ENCODE peak calls at places on chromosomes 1 and 21, in six cellular contexts. F is lower lobe of right lung, M is heart left ventricle, K is tibial nerve, Z is testis, B is psoas muscle. S is an unnamed sample.
A peak's percentile ranks its signal among the peaks of the same experiment; 100 is the strongest.

GRCh38 chr1:3539707-3540425 is 71.4 kb downstream of the MEGF6 start:
- DNase-seq in K (no peak), Z (peak; percentile 51), F (no peak), M (no peak), B (peak; percentile 66), S (no peak)

GRCh38 chr1:162908236-162908635 is 47.3 kb upstream of the CCDC190 start:
- DNase-seq in Z (no peak), F (no peak), M (no peak), K (no peak), B (no peak), S (no peak)

GRCh38 chr1:66022904-66023620 is 230.4 kb downstream of the PDE4B start:
- DNase-seq in F (no peak), Z (no peak), M (no peak), K (no peak), B (no peak), S (no peak)

GRCh38 chr1:246246430-246246829 is 260.6 kb downstream of the SMYD3 start:
- DNase-seq in K (no peak), F (no peak), Z (no peak), B (no peak), M (no peak), S (no peak)

GRCh38 chr1:162305969-162306368 is 70.7 kb downstream of the SPATA46 start:
- DNase-seq in M (no peak), K (no peak), F (no peak), B (no peak), Z (no peak), S (no peak)

GRCh38 chr1:147598631-147599361 is 57.5 kb downstream of the BCL9 start:
- DNase-seq in B (peak; percentile 74), M (peak; percentile 59), F (peak; percentile 66), Z (peak; percentile 32), K (no peak), S (peak; percentile 54)

GRCh38 chr1:241950390-241950789 is 7.2 kb upstream of the BECN2 start:
- DNase-seq in B (no peak), Z (no peak), M (no peak), K (no peak), F (no peak), S (no peak)

GRCh38 chr1:171743014-171743870 is 1.4 kb upstream of the VAMP4 start:
- DNase-seq in F (no peak), B (no peak), M (no peak), Z (peak; percentile 29), K (no peak), S (no peak)

GRCh38 chr1:54193453-54193852 is 6.4 kb downstream of the CYB5RL start:
- DNase-seq in Z (no peak), K (no peak), M (no peak), B (no peak), F (no peak), S (no peak)

GRCh38 chr1:208203127-208203847 is 40.9 kb downstream of the PLXNA2 start:
- DNase-seq in K (peak; percentile 43), Z (peak; percentile 26), B (no peak), F (peak; percentile 68), M (peak; percentile 61), S (peak; percentile 71)

GRCh38 chr1:28296401-28297220 is 32.2 kb upstream of the MED18 start:
- DNase-seq in K (no peak), M (no peak), F (no peak), B (no peak), Z (peak; percentile 68), S (no peak)

GRCh38 chr21:45248893-45249381 is 38.8 kb downstream of the POFUT2 start:
- DNase-seq in K (no peak), Z (peak; percentile 46), M (no peak), F (no peak), B (peak; percentile 56), S (no peak)

GRCh38 chr1:26530898-26531598 is 1.5 kb downstream of the RPS6KA1 start:
- DNase-seq in F (peak; percentile 87), K (no peak), M (no peak), B (no peak), Z (peak; percentile 19), S (no peak)

GRCh38 chr1:101820080-101820479 is 176.6 kb downstream of the OLFM3 start:
- DNase-seq in F (no peak), B (no peak), K (no peak), Z (peak; percentile 15), M (no peak), S (peak; percentile 4)

GRCh38 chr1:63322944-63323865 is 838 bp downstream of the FOXD3 start:
- DNase-seq in B (no peak), Z (peak; percentile 46), K (no peak), M (no peak), F (peak; percentile 55), S (no peak)

GRCh38 chr1:17233675-17234074 is 15.2 kb upstream of the PADI3 start:
- DNase-seq in F (peak; percentile 79), Z (peak; percentile 25), M (peak; percentile 78), B (peak; percentile 89), K (no peak), S (no peak)

GRCh38 chr1:12738934-12739333 is 7.1 kb upstream of the CFAP107 start:
- DNase-seq in M (no peak), K (no peak), B (no peak), F (no peak), Z (no peak), S (no peak)

GRCh38 chr1:32116531-32116930 is 8.7 kb downstream of the KPNA6 start:
- DNase-seq in Z (no peak), K (no peak), M (no peak), B (no peak), F (no peak), S (no peak)

GRCh38 chr1:111535256-111536191 is 32.1 kb upstream of the ADORA3 start:
- DNase-seq in F (no peak), K (no peak), M (no peak), B (no peak), Z (no peak), S (no peak)

GRCh38 chr1:150473659-150474058 is 13.6 kb upstream of the TARS2 start:
- DNase-seq in Z (peak; percentile 77), M (peak; percentile 58), K (no peak), B (peak; percentile 72), F (no peak), S (peak; percentile 24)

GRCh38 chr1:244863491-244864252 is 671 bp downstream of the HNRNPU start:
- DNase-seq in Z (no peak), M (peak; percentile 58), K (peak; percentile 24), F (peak; percentile 69), B (peak; percentile 75), S (peak; percentile 34)

GRCh38 chr1:1599030-1599916 is 662 bp downstream of the FNDC10 start:
- DNase-seq in K (no peak), F (peak; percentile 66), B (peak; percentile 55), M (no peak), Z (no peak), S (no peak)

GRCh38 chr1:185960377-185961151 is 226.4 kb downstream of the HMCN1 start:
- DNase-seq in B (peak; percentile 68), M (peak; percentile 72), Z (peak; percentile 25), F (no peak), K (peak; percentile 54), S (peak; percentile 76)

GRCh38 chr1:1808206-1808605 is 29.9 kb upstream of the NADK start:
- DNase-seq in Z (no peak), F (no peak), K (no peak), B (no peak), M (no peak), S (no peak)

GRCh38 chr1:32639489-32640075 is 10.8 kb downstream of the ZBTB8OS start:
- DNase-seq in M (no peak), K (no peak), Z (no peak), F (no peak), B (no peak), S (no peak)

GRCh38 chr1:29825941-29826415 is 589.7 kb downstream of the PTPRU start:
- DNase-seq in B (no peak), K (no peak), Z (no peak), M (no peak), F (no peak), S (no peak)

GRCh38 chr1:179043907-179044306 is 18.2 kb downstream of the FAM20B start:
- DNase-seq in F (no peak), B (no peak), M (no peak), K (no peak), Z (no peak), S (no peak)

GRCh38 chr21:43873673-43874072 is 8.7 kb downstream of the AGPAT3 start:
- DNase-seq in Z (no peak), K (no peak), B (no peak), F (no peak), M (no peak), S (no peak)
- H3K36me3 ChIP-seq in Z (no peaks in the 10 kb centered on the region), K (no peaks in the 10 kb centered on the region), B (no peaks in the 10 kb centered on the region), F (peaks cover 16% of the 10 kb centered on the region), M (no peaks in the 10 kb centered on the region), S (peaks cover 27% of the 10 kb centered on the region)

GRCh38 chr1:154353966-154354365 is 28.6 kb downstream of the ATP8B2 start:
- DNase-seq in B (no peak), M (no peak), F (no peak), K (no peak), Z (no peak), S (no peak)

GRCh38 chr1:154352581-154353459 is 27.5 kb downstream of the ATP8B2 start:
- DNase-seq in Z (peak; percentile 66), M (peak; percentile 44), K (no peak), B (no peak), F (peak; percentile 79), S (peak; percentile 53)

GRCh38 chr1:154352245-154352580 is 26.9 kb downstream of the ATP8B2 start:
- DNase-seq in B (no peak), Z (no peak), F (no peak), K (no peak), M (no peak), S (no peak)

GRCh38 chr1:154351363-154352068 is 26.2 kb downstream of the ATP8B2 start:
- DNase-seq in M (no peak), F (no peak), Z (no peak), K (no peak), B (no peak), S (no peak)

GRCh38 chr1:154353460-154353904 is 28.2 kb downstream of the ATP8B2 start:
- DNase-seq in K (no peak), F (no peak), M (no peak), B (no peak), Z (peak; percentile 48), S (no peak)
- TF ChIP-seq CTCF in K (no peak), F (peak; percentile 28), M (peak; percentile 31), B (peak; percentile 13), Z (no peak), S (no peak)

DNA sequence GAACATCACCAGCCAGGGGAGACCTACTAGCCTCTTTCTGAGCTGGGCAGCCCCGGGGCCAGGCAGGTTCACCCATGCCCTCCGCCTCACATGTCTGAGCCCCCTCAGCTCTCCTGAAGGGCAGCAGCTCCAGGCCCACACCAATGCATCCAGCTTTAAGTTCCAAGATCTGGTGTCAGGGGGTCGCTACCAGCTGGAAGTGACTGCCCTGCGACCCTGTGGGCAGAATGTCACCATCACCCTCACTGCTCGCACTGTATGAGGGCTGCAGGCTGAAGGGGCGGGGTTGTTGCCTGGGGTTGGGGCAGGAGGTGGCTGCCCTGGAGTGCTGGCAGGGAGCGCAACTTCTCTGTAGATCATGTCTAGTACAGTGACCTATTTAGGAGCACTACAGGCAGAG is 8.5 kb upstream of the PTPN7 start:
- DNase-seq in B (no peak), M (no peak), F (no peak), K (no peak), Z (no peak), S (no peak)
- H3K36me3 ChIP-seq in B (no peaks in the 10 kb centered on the region), M (no peaks in the 10 kb centered on the region), F (no peaks in the 10 kb centered on the region), K (no peaks in the 10 kb centered on the region), Z (no peaks in the 10 kb centered on the region), S (no peaks in the 10 kb centered on the region)

DNA sequence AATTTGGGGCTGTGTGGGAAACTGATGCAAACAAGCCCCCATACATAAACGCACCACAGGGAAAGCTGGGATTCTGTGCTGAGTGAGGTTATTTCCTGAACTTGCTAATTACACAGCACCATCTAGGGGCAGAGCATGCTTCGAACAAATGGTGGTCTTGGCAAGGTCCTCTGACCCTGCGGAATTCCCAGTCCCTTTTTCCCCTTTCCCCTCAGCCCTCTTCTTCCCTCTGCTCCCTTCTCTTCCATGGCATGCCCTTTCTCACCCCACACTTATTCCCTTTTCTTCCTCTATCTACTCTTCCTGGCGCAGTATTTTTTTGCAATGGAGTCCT is 134.5 kb upstream of the VANGL1 start:
- DNase-seq in F (no peak), K (no peak), B (no peak), M (no peak), Z (no peak), S (no peak)
- TF ChIP-seq CTCF in F (peak; percentile 23), K (no peak), B (peak; percentile 34), M (peak; percentile 55), Z (no peak), S (peak; percentile 34)

S was measured in heart right ventricle.